ENCODE peak calls at places on chromosomes 12 and 14, in nine cellular contexts. T, B, A, E, R, W, S, K and I are unnamed samples.

GRCh38 chr12:110575326-110575725 is 7.8 kb downstream of the PPTC7 start:
- DNase-seq in A (no peak), K (no peak), S (no peak), R (no peak), T (no peak), B (no peak), E (no peak), W (no peak), I (no peak)

GRCh38 chr14:30214456-30215090 is 286.9 kb upstream of the PRKD1 start:
- DNase-seq in K (peak; percentile 55), S (no peak), A (peak; percentile 85), R (peak; percentile 40), W (peak; percentile 70), B (no peak), E (peak; percentile 58), T (no peak), I (peak; percentile 88)

GRCh38 chr14:91371990-91372375 is 45.6 kb downstream of the CCDC88C start:
- DNase-seq in R (no peak), W (no peak), S (no peak), E (no peak), A (no peak), K (no peak), T (no peak), B (no peak), I (no peak)

GRCh38 chr14:95056476-95056875 is 100.9 kb downstream of the DICER1 start:
- DNase-seq in A (no peak), S (peak; percentile 51), W (no peak), K (no peak), B (no peak), R (no peak), E (no peak), T (no peak), I (no peak)

GRCh38 chr12:2884810-2885209 is 5.9 kb upstream of the TULP3 start:
- DNase-seq in S (no peak), T (no peak), K (no peak), W (no peak), R (no peak), A (no peak), B (no peak), E (no peak), I (no peak)

GRCh38 chr14:77044776-77045569 is 16.5 kb upstream of the IRF2BPL start:
- DNase-seq in E (no peak), W (no peak), B (no peak), K (no peak), A (no peak), R (peak; percentile 79), T (no peak), S (no peak), I (peak; percentile 92)

GRCh38 chr12:53996188-53996885 is 3.6 kb upstream of the HOXC9 start:
- DNase-seq in B (no peak), R (no peak), S (no peak), E (no peak), A (no peak), W (no peak), K (no peak), T (no peak), I (no peak)

GRCh38 chr12:92080390-92081285 is 65.0 kb downstream of the BTG1 start:
- DNase-seq in B (peak; percentile 45), W (peak; percentile 94), E (peak; percentile 92), A (peak; percentile 90), R (no peak), K (peak; percentile 92), T (no peak), S (no peak), I (peak; percentile 83)

GRCh38 chr12:106003297-106003696 is 135.5 kb downstream of the NUAK1 start:
- DNase-seq in E (no peak), T (no peak), A (no peak), R (no peak), K (no peak), W (no peak), S (no peak), B (no peak), I (no peak)

GRCh38 chr12:108820700-108821406 is 36.5 kb downstream of the SSH1 start:
- DNase-seq in R (no peak), A (no peak), E (no peak), T (no peak), B (no peak), W (no peak), K (no peak), S (no peak), I (no peak)

GRCh38 chr12:89706551-89707348 is 1.9 kb downstream of the ATP2B1 start:
- DNase-seq in A (peak; percentile 19), S (no peak), R (peak; percentile 71), E (peak; percentile 22), B (no peak), W (peak; percentile 26), K (peak; percentile 62), T (no peak), I (no peak)

GRCh38 chr12:10721654-10722501 is 1.2 kb downstream of the YBX3 start:
- DNase-seq in B (no peak), E (peak; percentile 98), T (peak; percentile 92), W (peak; percentile 96), K (peak; percentile 97), R (peak; percentile 95), S (peak; percentile 78), A (peak; percentile 99), I (peak; percentile 100)

GRCh38 chr14:102939820-102940561 is 17.5 kb downstream of the AMN start:
- DNase-seq in R (peak; percentile 69), E (no peak), T (no peak), B (no peak), A (no peak), K (no peak), W (no peak), S (peak; percentile 72), I (no peak)

GRCh38 chr12:109768901-109769670 is 55.5 kb downstream of the FAM222A start:
- DNase-seq in W (no peak), T (no peak), S (no peak), B (no peak), R (no peak), E (no peak), K (no peak), A (no peak), I (no peak)

GRCh38 chr14:42654707-42655106 is 1048.0 kb downstream of the LRFN5 start:
- DNase-seq in B (no peak), A (no peak), R (no peak), K (no peak), W (no peak), T (no peak), S (no peak), E (no peak), I (no peak)

GRCh38 chr12:14986449-14986848 is 13.6 kb downstream of the PDE6H start:
- DNase-seq in T (no peak), S (no peak), E (no peak), R (no peak), A (no peak), B (no peak), W (no peak), K (no peak), I (no peak)
- TF ChIP-seq CTCF in T (no peak), S (peak; percentile 21), E (no peak), R (no peak), A (no peak), B (no peak), W (no peak), K (no peak), I (peak; percentile 6)

DNA sequence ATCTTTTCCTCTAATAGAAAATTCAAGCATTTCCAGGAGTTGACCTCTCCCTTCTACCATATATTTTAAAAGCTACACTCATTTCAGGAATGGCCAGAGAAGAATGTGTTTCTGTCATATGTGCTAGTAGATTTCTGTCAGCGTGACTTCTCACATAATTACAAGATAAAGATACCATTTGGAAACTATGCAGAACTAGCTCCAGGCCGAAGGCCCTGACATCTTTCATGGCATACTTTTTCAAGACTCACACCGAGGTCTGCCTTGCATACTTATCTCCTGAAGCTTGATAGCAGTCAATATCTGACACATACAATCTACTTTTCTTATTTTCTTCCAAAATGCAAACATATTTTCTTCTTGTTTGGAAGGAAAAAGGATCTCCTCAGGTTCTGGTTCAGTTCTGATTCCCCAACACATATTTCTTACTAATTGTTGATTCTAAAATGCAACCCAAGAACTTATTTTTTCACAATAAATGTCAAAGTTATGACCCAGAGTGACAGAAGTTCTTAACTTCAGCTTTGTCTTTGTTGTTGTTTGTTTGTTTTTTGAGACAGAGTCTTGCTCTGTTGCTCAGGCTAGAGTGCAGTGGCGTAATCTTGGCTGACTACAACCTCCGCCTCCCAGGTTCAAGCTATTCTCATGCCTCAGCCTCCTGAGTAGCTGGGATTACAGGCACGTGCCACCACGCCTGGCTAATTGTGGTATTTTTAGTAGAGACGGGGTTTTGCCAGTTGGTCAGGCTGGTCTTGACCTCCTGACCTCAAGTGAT is 99.5 kb downstream of the NTN4 start:
- DNase-seq in E (no peak), K (no peak), R (no peak), A (no peak), B (no peak), S (no peak), T (no peak), W (no peak), I (no peak)
- H3K4me3 ChIP-seq in E (no peak overlapping the region), K (no peak overlapping the region), R (no peak overlapping the region), A (no peak overlapping the region), B (no peak overlapping the region), S (no peak overlapping the region), T (no peak overlapping the region), W (no peak overlapping the region), I (no peak overlapping the region)

GRCh38 chr12:122646568-122647220 is 56.5 kb downstream of the HCAR2 start:
- DNase-seq in W (peak; percentile 67), R (no peak), K (peak; percentile 90), T (no peak), B (no peak), E (peak; percentile 59), A (peak; percentile 88), S (no peak), I (peak; percentile 58)

GRCh38 chr12:122643207-122643805 is 59.9 kb downstream of the HCAR2 start:
- DNase-seq in B (no peak), W (no peak), S (no peak), E (no peak), A (no peak), R (no peak), K (no peak), T (no peak), I (no peak)

DNA sequence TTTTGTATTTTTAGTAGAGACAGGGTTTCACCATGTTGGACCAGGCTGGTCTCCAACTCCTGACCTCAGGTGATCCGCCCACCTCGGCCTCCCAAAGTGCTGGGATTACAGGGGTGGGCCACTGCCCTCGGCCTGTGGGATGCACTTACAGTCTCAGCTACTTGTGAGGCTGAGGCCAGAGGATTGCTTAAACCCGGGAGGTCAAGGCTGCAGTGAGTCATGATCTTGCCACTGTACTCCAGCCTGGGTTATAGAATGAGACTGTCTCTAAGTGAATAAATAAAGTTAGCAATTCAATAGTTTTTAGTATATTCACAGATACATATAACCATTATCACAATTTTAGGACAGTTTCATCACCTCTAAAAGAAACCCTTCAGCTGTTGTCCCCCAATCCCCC is 61.2 kb downstream of the HCAR2 start:
- DNase-seq in B (no peak), E (no peak), T (no peak), W (peak; percentile 15), R (no peak), K (peak; percentile 6), S (no peak), A (peak; percentile 58), I (peak; percentile 41)
- TF ChIP-seq CTCF in B (no peak), E (no peak), T (no peak), W (no peak), R (no peak), K (no peak), S (no peak), A (no peak), I (no peak)

DNA sequence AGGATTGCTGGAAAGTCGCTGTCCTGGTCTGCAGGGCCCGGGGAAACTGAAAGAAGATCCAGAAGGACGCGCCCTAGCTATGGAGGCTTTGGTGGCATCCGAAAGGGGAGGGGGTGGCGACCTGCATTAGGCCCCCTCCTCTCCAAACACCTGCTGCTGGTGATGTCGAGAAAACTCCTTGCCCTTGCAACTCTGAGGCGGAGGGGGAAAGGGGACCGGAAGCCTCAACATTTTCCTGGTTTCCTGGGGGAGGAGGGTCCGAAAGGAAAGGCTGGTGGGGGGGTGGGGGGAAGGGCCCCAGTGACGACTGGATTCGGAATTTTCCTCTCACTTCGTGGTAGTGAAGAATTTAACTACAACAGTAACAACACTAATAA is 421.1 kb downstream of the VRK1 start:
- DNase-seq in B (no peak), W (no peak), S (no peak), R (no peak), E (no peak), T (no peak), A (no peak), K (no peak), I (no peak)
- H3K4me3 ChIP-seq in B (peak overlapping the region; percentile 44), W (no peak overlapping the region), S (no peak overlapping the region), R (peak overlapping the region; percentile 32), E (peak overlapping the region; percentile 59), T (peak overlapping the region; percentile 56), A (no peak overlapping the region), K (no peak overlapping the region), I (no peak overlapping the region)